ENCODE peak calls at places on chromosomes 1 and 21, in eight cellular contexts. K, V, M, S, G, U, A and W are unnamed samples.
A peak's percentile ranks its signal among the peaks of the same experiment; 100 is the strongest.

GRCh38 chr1:1085171-1085841 is 11.2 kb upstream of the RNF223 start:
- DNase-seq in S (no peak), U (no peak), M (peak; percentile 9), K (no peak), V (peak; percentile 22), G (no peak), A (no peak), W (peak; percentile 3)

GRCh38 chr1:66316464-66317155 is 217.3 kb upstream of the SGIP1 start:
- DNase-seq in A (no peak), S (no peak), M (no peak), U (no peak), K (no peak), G (no peak), V (no peak), W (no peak)

GRCh38 chr21:26177741-26178452 is 7.3 kb upstream of the APP start:
- DNase-seq in A (no peak), U (no peak), K (no peak), V (no peak), G (no peak), S (no peak), M (no peak), W (no peak)

GRCh38 chr1:233707153-233707905 is 93.4 kb downstream of the KCNK1 start:
- DNase-seq in K (peak; percentile 90), V (no peak), S (no peak), G (no peak), U (no peak), A (no peak), M (no peak), W (no peak)

GRCh38 chr1:7519181-7519860 is 251.8 kb upstream of the VAMP3 start:
- DNase-seq in V (no peak), A (no peak), K (no peak), G (no peak), M (no peak), S (no peak), U (no peak), W (no peak)

GRCh38 chr1:85894651-85895050 is 186.4 kb upstream of the ZNHIT6 start:
- DNase-seq in S (peak; percentile 39), G (no peak), M (no peak), V (peak; percentile 56), K (no peak), U (no peak), A (no peak), W (no peak)

GRCh38 chr21:24375201-24375600 is 1232.1 kb downstream of the MRPL39 start:
- DNase-seq in G (no peak), V (peak; percentile 20), K (no peak), M (no peak), A (no peak), S (peak; percentile 4), U (no peak), W (no peak)

GRCh38 chr1:116711061-116711582 is 43.1 kb upstream of the CD2 start:
- DNase-seq in A (no peak), U (no peak), V (no peak), G (no peak), M (no peak), K (no peak), S (no peak), W (no peak)

GRCh38 chr1:15181564-15181963 is 28.0 kb downstream of the TMEM51 start:
- DNase-seq in V (no peak), S (no peak), U (no peak), A (no peak), G (no peak), M (no peak), K (no peak), W (no peak)

GRCh38 chr21:35933466-35933865 is 126.9 kb downstream of the SETD4 start:
- DNase-seq in S (no peak), U (no peak), K (no peak), A (no peak), M (peak; percentile 19), G (no peak), V (no peak), W (peak; percentile 34)

GRCh38 chr1:119286587-119287181 is 81.9 kb upstream of the HAO2 start:
- DNase-seq in U (no peak), A (no peak), K (peak; percentile 52), S (peak; percentile 62), M (no peak), G (peak; percentile 12), V (peak; percentile 41), W (peak; percentile 12)

GRCh38 chr1:3910769-3911520 is 10.9 kb upstream of the C1orf174 start:
- DNase-seq in U (peak; percentile 73), V (peak; percentile 86), K (peak; percentile 73), G (peak; percentile 69), S (peak; percentile 83), M (peak; percentile 81), A (peak; percentile 79), W (peak; percentile 82)

GRCh38 chr1:43872280-43872679 is 61.3 kb upstream of the ARTN start:
- DNase-seq in S (no peak), A (no peak), V (no peak), U (no peak), M (no peak), K (peak; percentile 12), G (no peak), W (no peak)